ENCODE peak calls at places on chromosome 19, in five cellular contexts. C, X, N, O and K are unnamed samples.

GRCh38 chr19:42455621-42456081 is 12.9 kb upstream of the CXCL17 start:
- DNase-seq in C (no peak), X (no peak), N (no peak), O (no peak), K (no peak)

GRCh38 chr19:54420383-54421168 is 5.3 kb downstream of the TTYH1 start:
- DNase-seq in C (no peak), X (peak), N (no peak), O (no peak), K (peak)

GRCh38 chr19:1299822-1300221 is 14.1 kb downstream of the EFNA2 start:
- DNase-seq in C (no peak), X (no peak), N (no peak), O (no peak), K (no peak)

GRCh38 chr19:3210347-3211017 is 14.0 kb upstream of the CELF5 start:
- DNase-seq in C (no peak), X (no peak), N (no peak), O (peak), K (no peak)

GRCh38 chr19:37963190-37963947 is 56.4 kb downstream of the SIPA1L3 start:
- DNase-seq in C (peak), X (no peak), N (peak), O (no peak), K (no peak)

GRCh38 chr19:5338661-5339469 is 1.7 kb downstream of the PTPRS start:
- DNase-seq in C (no peak), X (peak), N (no peak), O (no peak), K (peak)

GRCh38 chr19:51003316-51003715 is 1.9 kb upstream of the KLK8 start:
- DNase-seq in C (no peak), X (no peak), N (no peak), O (no peak), K (no peak)

GRCh38 chr19:17370026-17370587 is 7.0 kb downstream of the PLVAP start:
- DNase-seq in C (peak), X (no peak), N (no peak), O (no peak), K (peak)

GRCh38 chr19:29662604-29663404 is 2.5 kb upstream of the PLEKHF1 start:
- DNase-seq in C (peak), X (peak), N (peak), O (no peak), K (no peak)

GRCh38 chr19:38699647-38700349 is 44.5 kb downstream of the CAPN12 start:
- DNase-seq in C (no peak), X (no peak), N (no peak), O (no peak), K (no peak)

GRCh38 chr19:38384209-38385027 is 3.4 kb downstream of the GGN start:
- DNase-seq in C (no peak), X (no peak), N (no peak), O (no peak), K (no peak)

GRCh38 chr19:11008111-11008510 is 47.3 kb downstream of the SMARCA4 start:
- DNase-seq in C (no peak), X (no peak), N (no peak), O (no peak), K (no peak)

GRCh38 chr19:50000038-50000890 is 24.9 kb downstream of the VRK3 start:
- DNase-seq in C (no peak), X (no peak), N (no peak), O (no peak), K (no peak)

GRCh38 chr19:58170860-58171259 is 12.0 kb upstream of the ZNF274 start:
- DNase-seq in C (peak), X (no peak), N (no peak), O (no peak), K (no peak)

GRCh38 chr19:51660975-51661600 is 14.5 kb upstream of the SIGLEC14 start:
- DNase-seq in C (peak), X (peak), N (peak), O (no peak), K (peak)

GRCh38 chr19:32459199-32459865 is 53.8 kb downstream of the DPY19L3 start:
- DNase-seq in C (no peak), X (no peak), N (no peak), O (no peak), K (no peak)

GRCh38 chr19:1401138-1401888 is at the start of gene GAMT:
- DNase-seq in C (no peak), X (peak), N (no peak), O (no peak), K (no peak)

GRCh38 chr19:14161305-14161704 is 24.9 kb upstream of the ASF1B start:
- DNase-seq in C (no peak), X (no peak), N (no peak), O (no peak), K (no peak)

GRCh38 chr19:19137556-19138109 is 645 bp downstream of the TMEM161A start:
- DNase-seq in C (no peak), X (no peak), N (no peak), O (no peak), K (no peak)

GRCh38 chr19:40754611-40755247 is 3.7 kb downstream of the SNRPA start:
- DNase-seq in C (no peak), X (no peak), N (no peak), O (no peak), K (no peak)

GRCh38 chr19:33887891-33888290 is 91.2 kb downstream of the KCTD15 start:
- DNase-seq in C (no peak), X (no peak), N (no peak), O (no peak), K (no peak)

GRCh38 chr19:42693760-42694350 is 46.4 kb downstream of the PSG3 start:
- DNase-seq in C (peak), X (no peak), N (no peak), O (no peak), K (peak)

GRCh38 chr19:38977445-38978314 is 2.1 kb upstream of the FBXO17 start:
- DNase-seq in C (peak), X (no peak), N (no peak), O (no peak), K (no peak)

GRCh38 chr19:17855333-17856152 is 4.2 kb upstream of the RPL18A start:
- DNase-seq in C (peak), X (peak), N (no peak), O (no peak), K (peak)